ENCODE peak calls at places on chromosomes 4 and X, in five cellular contexts. P is heart left ventricle, R is right lobe of liver, G is H9, X is breast epithelium. H is an unnamed sample.

GRCh38 chr4:1775731-1776500 is 17.2 kb upstream of the FGFR3 start:
- DNase-seq in P (no peak), R (no peak), G (no peak), X (no peak), H (no peak)

GRCh38 chr4:159390648-159391047 is 287.8 kb downstream of the RAPGEF2 start:
- DNase-seq in P (no peak), R (no peak), G (no peak), X (no peak), H (no peak)

GRCh38 chr4:12304912-12305311 is 876.2 kb upstream of the HS3ST1 start:
- DNase-seq in P (no peak), R (no peak), G (no peak), X (no peak), H (no peak)

GRCh38 chr4:187444061-187444460 is 551.5 kb upstream of the ZFP42 start:
- DNase-seq in P (no peak), R (no peak), G (no peak), X (no peak), H (no peak)

GRCh38 chrX:3191186-3191585 is 149.9 kb downstream of the ARSF start:
- DNase-seq in P (no peak), R (no peak), G (no peak), X (no peak), H (no peak)

GRCh38 chr4:20252656-20253271 is 1.1 kb downstream of the SLIT2 start:
- DNase-seq in P (peak), R (peak), G (peak), X (no peak), H (peak)

GRCh38 chr4:3833326-3833989 is 67.3 kb downstream of the ADRA2C start:
- DNase-seq in P (no peak), R (no peak), G (no peak), X (no peak), H (no peak)

GRCh38 chrX:17456526-17456925 is 81.5 kb downstream of the NHS start:
- DNase-seq in P (no peak), R (no peak), G (no peak), X (no peak), H (no peak)

GRCh38 chrX:42096262-42096939 is 173.0 kb upstream of the CASK start:
- DNase-seq in P (peak), R (no peak), G (no peak), X (no peak), H (no peak)

GRCh38 chrX:74318672-74319071 is 14.7 kb downstream of the ZCCHC13 start:
- DNase-seq in P (no peak), R (no peak), G (no peak), X (no peak), H (no peak)

GRCh38 chr4:109708435-109708834 is 5.2 kb upstream of the CASP6 start:
- DNase-seq in P (no peak), R (no peak), G (no peak), X (no peak), H (no peak)

GRCh38 chrX:63408050-63408449 is 56.9 kb upstream of the SPIN4 start:
- DNase-seq in P (no peak), R (no peak), G (no peak), X (no peak), H (no peak)

GRCh38 chr4:70892086-70892769 is 9.9 kb upstream of the MOB1B start:
- DNase-seq in P (peak), R (peak), G (no peak), X (peak), H (no peak)

GRCh38 chrX:50805316-50805715 is 8.7 kb downstream of the SHROOM4 start:
- DNase-seq in P (no peak), R (no peak), G (no peak), X (no peak), H (no peak)

GRCh38 chr4:87073570-87074470 is 139.0 kb downstream of the AFF1 start:
- DNase-seq in P (peak), R (peak), G (no peak), X (no peak), H (no peak)

GRCh38 chr4:4876945-4877661 is 17.6 kb downstream of the MSX1 start:
- DNase-seq in P (no peak), R (no peak), G (no peak), X (no peak), H (no peak)

GRCh38 chrX:17242470-17242869 is 132.5 kb upstream of the NHS start:
- DNase-seq in P (no peak), R (no peak), G (no peak), X (peak), H (peak)

GRCh38 chrX:139204903-139205667 is 325.5 kb upstream of the F9 start:
- DNase-seq in P (peak), R (peak), G (peak), X (peak), H (peak)

GRCh38 chrX:20527458-20528099 is 260.9 kb upstream of the RPS6KA3 start:
- DNase-seq in P (peak), R (peak), G (no peak), X (no peak), H (peak)

GRCh38 chr4:55437356-55437796 is 41.6 kb downstream of the TMEM165 start:
- DNase-seq in P (no peak), R (no peak), G (no peak), X (no peak), H (no peak)
- H3K27ac ChIP-seq in P (no peak), R (no peak), G (no peak), X (no peak), H (no peak)

GRCh38 chr4:144302704-144303536 is 162.4 kb upstream of the GYPA start:
- DNase-seq in P (no peak), R (no peak), G (no peak), X (peak), H (no peak)
- H3K27ac ChIP-seq in P (no peak), R (no peak), G (no peak), X (peak), H (no peak)

GRCh38 chr4:183617075-183617474 is 41.9 kb downstream of the RWDD4 start:
- DNase-seq in P (no peak), R (no peak), G (no peak), X (no peak), H (no peak)
- H3K27ac ChIP-seq in P (no peak), R (no peak), G (no peak), X (no peak), H (no peak)

GRCh38 chr4:152115121-152115520 is 354.3 kb upstream of the GATB start:
- DNase-seq in P (no peak), R (no peak), G (no peak), X (no peak), H (no peak)
- H3K27ac ChIP-seq in P (no peak), R (no peak), G (no peak), X (no peak), H (no peak)

DNA sequence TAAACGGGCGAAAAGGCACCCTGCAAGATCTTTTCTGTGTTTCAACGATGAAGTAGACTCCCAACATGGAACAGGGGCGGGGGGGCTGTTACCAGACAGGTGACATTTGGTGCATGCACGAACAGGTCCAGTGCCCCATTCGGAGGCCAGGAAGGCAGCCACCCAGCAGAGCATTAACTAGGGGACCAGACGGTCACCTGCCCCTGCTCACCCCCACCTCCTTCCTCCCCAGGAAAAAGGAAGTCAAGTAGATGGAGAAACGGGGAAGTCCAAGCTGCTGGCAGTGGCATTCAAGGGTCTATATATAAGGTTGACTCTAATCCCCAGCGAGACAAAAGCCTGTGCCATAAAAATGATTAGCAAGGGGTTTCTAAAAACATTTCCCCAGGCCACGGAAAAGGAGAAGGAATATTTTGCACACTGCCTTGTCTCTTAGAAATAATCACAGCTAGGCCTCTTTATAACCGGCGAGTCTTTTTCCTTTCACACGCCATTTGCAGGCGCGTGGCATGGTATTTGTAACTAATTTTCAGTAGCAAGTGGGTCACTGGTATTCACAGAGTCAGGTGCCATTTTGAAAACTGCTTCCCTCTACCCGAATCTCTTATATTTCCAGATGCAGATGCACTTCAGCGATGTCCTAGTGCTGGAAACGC is 1.2 kb upstream of the TMSB4X start:
- DNase-seq in P (peak), R (no peak), G (no peak), X (no peak), H (no peak)
- H3K27ac ChIP-seq in P (peak), R (peak), G (no peak), X (peak), H (peak)

GRCh38 chr4:72935462-72935861 is 134.1 kb downstream of the COX18 start:
- DNase-seq in P (no peak), R (no peak), G (no peak), X (no peak), H (no peak)
- H3K27ac ChIP-seq in P (no peak), R (no peak), G (no peak), X (no peak), H (no peak)

DNA sequence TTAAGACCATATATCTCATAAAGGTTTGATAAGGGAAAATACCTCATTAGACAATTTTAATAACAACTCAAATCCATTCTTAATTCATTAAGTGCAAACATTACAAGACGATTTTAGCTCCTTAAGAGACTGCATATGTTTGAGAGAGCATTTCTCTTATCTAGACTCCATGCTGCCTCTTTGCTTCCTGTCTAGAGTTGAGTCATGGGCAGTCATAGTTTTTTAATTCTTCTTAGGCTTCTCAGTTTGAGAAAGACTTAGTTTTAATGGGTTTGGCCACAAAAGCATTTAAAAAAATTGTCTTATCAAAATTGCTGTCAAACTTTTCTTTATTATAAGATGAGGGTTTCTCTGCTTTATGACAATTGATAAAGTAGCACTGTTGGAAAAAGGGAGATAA is 713.5 kb downstream of the PCDH18 start:
- DNase-seq in P (no peak), R (no peak), G (no peak), X (no peak), H (no peak)
- H3K27ac ChIP-seq in P (no peak), R (no peak), G (no peak), X (no peak), H (no peak)